ENCODE peak calls at places on chromosomes 12 and 14, in nine cellular contexts. One of them, this sample, is unnamed.

GRCh38 chr14:73741876-73742519 is 27.8 kb upstream of the PNMA1 start:
- DNase-seq in T-helper 9 cell: no peak
- DNase-seq in globus pallidus: no peak
- DNase-seq in left colon: no peak
- DNase-seq in fibroblast of pulmonary artery: no peak
- DNase-seq in CD8-positive, alpha-beta T cell: no peak
- DNase-seq in activated naive CD4-positive, alpha-beta T cell treated with anti-CD3 and anti-CD28 coated beads for 36 hours: peak
- DNase-seq in effector memory CD8-positive, alpha-beta T cell: no peak
- DNase-seq in iPS-NIHi11: no peak
- DNase-seq in this sample: no peak

GRCh38 chr12:78315018-78315417 is 484.3 kb downstream of the NAV3 start:
- DNase-seq in iPS-NIHi11: no peak
- DNase-seq in CD8-positive, alpha-beta T cell: no peak
- DNase-seq in effector memory CD8-positive, alpha-beta T cell: no peak
- DNase-seq in left colon: no peak
- DNase-seq in fibroblast of pulmonary artery: no peak
- DNase-seq in T-helper 9 cell: no peak
- DNase-seq in globus pallidus: no peak
- DNase-seq in activated naive CD4-positive, alpha-beta T cell treated with anti-CD3 and anti-CD28 coated beads for 36 hours: no peak
- DNase-seq in this sample: no peak

GRCh38 chr14:32597771-32598170 is 268.7 kb downstream of the AKAP6 start:
- DNase-seq in T-helper 9 cell: no peak
- DNase-seq in fibroblast of pulmonary artery: no peak
- DNase-seq in iPS-NIHi11: no peak
- DNase-seq in activated naive CD4-positive, alpha-beta T cell treated with anti-CD3 and anti-CD28 coated beads for 36 hours: no peak
- DNase-seq in CD8-positive, alpha-beta T cell: no peak
- DNase-seq in left colon: no peak
- DNase-seq in globus pallidus: no peak
- DNase-seq in effector memory CD8-positive, alpha-beta T cell: no peak
- DNase-seq in this sample: no peak

GRCh38 chr12:27967551-27968054 is 4.9 kb downstream of the PTHLH start:
- DNase-seq in effector memory CD8-positive, alpha-beta T cell: no peak
- DNase-seq in globus pallidus: no peak
- DNase-seq in T-helper 9 cell: no peak
- DNase-seq in fibroblast of pulmonary artery: no peak
- DNase-seq in iPS-NIHi11: no peak
- DNase-seq in left colon: no peak
- DNase-seq in CD8-positive, alpha-beta T cell: no peak
- DNase-seq in activated naive CD4-positive, alpha-beta T cell treated with anti-CD3 and anti-CD28 coated beads for 36 hours: no peak
- DNase-seq in this sample: no peak

GRCh38 chr12:30203981-30204380 is 420.2 kb upstream of the TMTC1 start:
- DNase-seq in CD8-positive, alpha-beta T cell: no peak
- DNase-seq in iPS-NIHi11: no peak
- DNase-seq in fibroblast of pulmonary artery: no peak
- DNase-seq in activated naive CD4-positive, alpha-beta T cell treated with anti-CD3 and anti-CD28 coated beads for 36 hours: no peak
- DNase-seq in left colon: no peak
- DNase-seq in globus pallidus: no peak
- DNase-seq in effector memory CD8-positive, alpha-beta T cell: no peak
- DNase-seq in T-helper 9 cell: no peak
- DNase-seq in this sample: no peak

GRCh38 chr14:104549536-104550339 is 29.8 kb upstream of the C14orf180 start:
- DNase-seq in CD8-positive, alpha-beta T cell: no peak
- DNase-seq in T-helper 9 cell: no peak
- DNase-seq in effector memory CD8-positive, alpha-beta T cell: no peak
- DNase-seq in globus pallidus: no peak
- DNase-seq in left colon: no peak
- DNase-seq in fibroblast of pulmonary artery: no peak
- DNase-seq in activated naive CD4-positive, alpha-beta T cell treated with anti-CD3 and anti-CD28 coated beads for 36 hours: peak
- DNase-seq in iPS-NIHi11: peak
- DNase-seq in this sample: no peak

GRCh38 chr14:31994391-31995033 is 82.6 kb upstream of the ARHGAP5 start:
- DNase-seq in activated naive CD4-positive, alpha-beta T cell treated with anti-CD3 and anti-CD28 coated beads for 36 hours: no peak
- DNase-seq in globus pallidus: no peak
- DNase-seq in left colon: no peak
- DNase-seq in effector memory CD8-positive, alpha-beta T cell: no peak
- DNase-seq in fibroblast of pulmonary artery: no peak
- DNase-seq in CD8-positive, alpha-beta T cell: no peak
- DNase-seq in iPS-NIHi11: no peak
- DNase-seq in T-helper 9 cell: no peak
- DNase-seq in this sample: no peak

GRCh38 chr14:93997933-93998870 is 1.1 kb downstream of the CCDC197 start:
- DNase-seq in left colon: peak
- DNase-seq in CD8-positive, alpha-beta T cell: no peak
- DNase-seq in activated naive CD4-positive, alpha-beta T cell treated with anti-CD3 and anti-CD28 coated beads for 36 hours: no peak
- DNase-seq in globus pallidus: no peak
- DNase-seq in iPS-NIHi11: no peak
- DNase-seq in fibroblast of pulmonary artery: no peak
- DNase-seq in effector memory CD8-positive, alpha-beta T cell: no peak
- DNase-seq in T-helper 9 cell: no peak
- DNase-seq in this sample: no peak

GRCh38 chr12:116317986-116318737 is 40.7 kb upstream of the MED13L start:
- DNase-seq in globus pallidus: no peak
- DNase-seq in CD8-positive, alpha-beta T cell: no peak
- DNase-seq in fibroblast of pulmonary artery: no peak
- DNase-seq in left colon: no peak
- DNase-seq in T-helper 9 cell: no peak
- DNase-seq in activated naive CD4-positive, alpha-beta T cell treated with anti-CD3 and anti-CD28 coated beads for 36 hours: no peak
- DNase-seq in iPS-NIHi11: no peak
- DNase-seq in effector memory CD8-positive, alpha-beta T cell: no peak
- DNase-seq in this sample: no peak

GRCh38 chr14:23119362-23120327 is 590 bp upstream of the CEBPE start:
- DNase-seq in left colon: no peak
- DNase-seq in T-helper 9 cell: peak
- DNase-seq in globus pallidus: no peak
- DNase-seq in iPS-NIHi11: no peak
- DNase-seq in fibroblast of pulmonary artery: no peak
- DNase-seq in CD8-positive, alpha-beta T cell: peak
- DNase-seq in effector memory CD8-positive, alpha-beta T cell: no peak
- DNase-seq in activated naive CD4-positive, alpha-beta T cell treated with anti-CD3 and anti-CD28 coated beads for 36 hours: peak
- DNase-seq in this sample: no peak

GRCh38 chr12:94286580-94287244 is 138.3 kb downstream of the PLXNC1 start:
- DNase-seq in CD8-positive, alpha-beta T cell: no peak
- DNase-seq in globus pallidus: no peak
- DNase-seq in T-helper 9 cell: no peak
- DNase-seq in effector memory CD8-positive, alpha-beta T cell: no peak
- DNase-seq in activated naive CD4-positive, alpha-beta T cell treated with anti-CD3 and anti-CD28 coated beads for 36 hours: no peak
- DNase-seq in fibroblast of pulmonary artery: no peak
- DNase-seq in left colon: no peak
- DNase-seq in iPS-NIHi11: no peak
- DNase-seq in this sample: no peak

GRCh38 chr12:99709116-99709515 is 61.6 kb downstream of the GARIN6 start:
- DNase-seq in T-helper 9 cell: no peak
- DNase-seq in activated naive CD4-positive, alpha-beta T cell treated with anti-CD3 and anti-CD28 coated beads for 36 hours: no peak
- DNase-seq in iPS-NIHi11: no peak
- DNase-seq in fibroblast of pulmonary artery: no peak
- DNase-seq in CD8-positive, alpha-beta T cell: no peak
- DNase-seq in globus pallidus: no peak
- DNase-seq in left colon: no peak
- DNase-seq in effector memory CD8-positive, alpha-beta T cell: no peak
- DNase-seq in this sample: no peak

GRCh38 chr12:126189856-126190255 is 1124.6 kb downstream of the AACS start:
- DNase-seq in fibroblast of pulmonary artery: no peak
- DNase-seq in CD8-positive, alpha-beta T cell: no peak
- DNase-seq in T-helper 9 cell: no peak
- DNase-seq in globus pallidus: no peak
- DNase-seq in effector memory CD8-positive, alpha-beta T cell: no peak
- DNase-seq in left colon: no peak
- DNase-seq in activated naive CD4-positive, alpha-beta T cell treated with anti-CD3 and anti-CD28 coated beads for 36 hours: no peak
- DNase-seq in iPS-NIHi11: no peak
- DNase-seq in this sample: no peak

GRCh38 chr12:32548691-32549412 is 130.2 kb upstream of the DNM1L start:
- DNase-seq in fibroblast of pulmonary artery: peak
- DNase-seq in activated naive CD4-positive, alpha-beta T cell treated with anti-CD3 and anti-CD28 coated beads for 36 hours: no peak
- DNase-seq in effector memory CD8-positive, alpha-beta T cell: no peak
- DNase-seq in T-helper 9 cell: no peak
- DNase-seq in left colon: no peak
- DNase-seq in globus pallidus: peak
- DNase-seq in CD8-positive, alpha-beta T cell: no peak
- DNase-seq in iPS-NIHi11: no peak
- DNase-seq in this sample: peak

GRCh38 chr14:74604896-74605295 is 7.1 kb downstream of the LTBP2 start:
- DNase-seq in activated naive CD4-positive, alpha-beta T cell treated with anti-CD3 and anti-CD28 coated beads for 36 hours: no peak
- DNase-seq in CD8-positive, alpha-beta T cell: no peak
- DNase-seq in left colon: no peak
- DNase-seq in effector memory CD8-positive, alpha-beta T cell: no peak
- DNase-seq in iPS-NIHi11: no peak
- DNase-seq in globus pallidus: no peak
- DNase-seq in fibroblast of pulmonary artery: no peak
- DNase-seq in T-helper 9 cell: no peak
- DNase-seq in this sample: peak

GRCh38 chr14:90695997-90696681 is 120.1 kb downstream of the TTC7B start:
- DNase-seq in fibroblast of pulmonary artery: no peak
- DNase-seq in effector memory CD8-positive, alpha-beta T cell: no peak
- DNase-seq in activated naive CD4-positive, alpha-beta T cell treated with anti-CD3 and anti-CD28 coated beads for 36 hours: no peak
- DNase-seq in iPS-NIHi11: no peak
- DNase-seq in left colon: no peak
- DNase-seq in globus pallidus: no peak
- DNase-seq in T-helper 9 cell: no peak
- DNase-seq in CD8-positive, alpha-beta T cell: no peak
- DNase-seq in this sample: no peak

GRCh38 chr14:19800282-19801117 is 3.1 kb upstream of the OR4N2 start:
- DNase-seq in globus pallidus: peak
- DNase-seq in left colon: no peak
- DNase-seq in activated naive CD4-positive, alpha-beta T cell treated with anti-CD3 and anti-CD28 coated beads for 36 hours: no peak
- DNase-seq in fibroblast of pulmonary artery: no peak
- DNase-seq in CD8-positive, alpha-beta T cell: no peak
- DNase-seq in T-helper 9 cell: no peak
- DNase-seq in iPS-NIHi11: no peak
- DNase-seq in effector memory CD8-positive, alpha-beta T cell: no peak
- DNase-seq in this sample: no peak

GRCh38 chr14:63713765-63714164 is 14.1 kb downstream of the SGPP1 start:
- DNase-seq in effector memory CD8-positive, alpha-beta T cell: no peak
- DNase-seq in iPS-NIHi11: no peak
- DNase-seq in CD8-positive, alpha-beta T cell: no peak
- DNase-seq in fibroblast of pulmonary artery: peak
- DNase-seq in left colon: no peak
- DNase-seq in activated naive CD4-positive, alpha-beta T cell treated with anti-CD3 and anti-CD28 coated beads for 36 hours: no peak
- DNase-seq in T-helper 9 cell: no peak
- DNase-seq in globus pallidus: no peak
- DNase-seq in this sample: peak

GRCh38 chr12:89154743-89155530 is 197.4 kb downstream of the DUSP6 start:
- DNase-seq in activated naive CD4-positive, alpha-beta T cell treated with anti-CD3 and anti-CD28 coated beads for 36 hours: no peak
- DNase-seq in iPS-NIHi11: no peak
- DNase-seq in CD8-positive, alpha-beta T cell: no peak
- DNase-seq in fibroblast of pulmonary artery: peak
- DNase-seq in T-helper 9 cell: no peak
- DNase-seq in left colon: no peak
- DNase-seq in globus pallidus: no peak
- DNase-seq in effector memory CD8-positive, alpha-beta T cell: no peak
- DNase-seq in this sample: peak

GRCh38 chr12:131005161-131006035 is 51.7 kb downstream of the ADGRD1 start:
- DNase-seq in left colon: no peak
- DNase-seq in globus pallidus: no peak
- DNase-seq in activated naive CD4-positive, alpha-beta T cell treated with anti-CD3 and anti-CD28 coated beads for 36 hours: no peak
- DNase-seq in CD8-positive, alpha-beta T cell: no peak
- DNase-seq in effector memory CD8-positive, alpha-beta T cell: no peak
- DNase-seq in T-helper 9 cell: no peak
- DNase-seq in iPS-NIHi11: no peak
- DNase-seq in fibroblast of pulmonary artery: no peak
- DNase-seq in this sample: no peak

GRCh38 chr14:72543325-72543724 is 350.6 kb downstream of the DPF3 start:
- DNase-seq in CD8-positive, alpha-beta T cell: no peak
- DNase-seq in left colon: no peak
- DNase-seq in fibroblast of pulmonary artery: no peak
- DNase-seq in iPS-NIHi11: no peak
- DNase-seq in activated naive CD4-positive, alpha-beta T cell treated with anti-CD3 and anti-CD28 coated beads for 36 hours: no peak
- DNase-seq in effector memory CD8-positive, alpha-beta T cell: no peak
- DNase-seq in T-helper 9 cell: no peak
- DNase-seq in globus pallidus: no peak
- DNase-seq in this sample: no peak

GRCh38 chr12:109302358-109302757 is 6.7 kb downstream of the FOXN4 start:
- DNase-seq in globus pallidus: no peak
- DNase-seq in T-helper 9 cell: no peak
- DNase-seq in fibroblast of pulmonary artery: no peak
- DNase-seq in iPS-NIHi11: no peak
- DNase-seq in effector memory CD8-positive, alpha-beta T cell: no peak
- DNase-seq in CD8-positive, alpha-beta T cell: no peak
- DNase-seq in left colon: no peak
- DNase-seq in activated naive CD4-positive, alpha-beta T cell treated with anti-CD3 and anti-CD28 coated beads for 36 hours: no peak
- DNase-seq in this sample: no peak

GRCh38 chr14:91858536-91859275 is 8.6 kb downstream of the TC2N start:
- DNase-seq in iPS-NIHi11: no peak
- DNase-seq in effector memory CD8-positive, alpha-beta T cell: no peak
- DNase-seq in globus pallidus: no peak
- DNase-seq in CD8-positive, alpha-beta T cell: no peak
- DNase-seq in left colon: no peak
- DNase-seq in fibroblast of pulmonary artery: peak
- DNase-seq in activated naive CD4-positive, alpha-beta T cell treated with anti-CD3 and anti-CD28 coated beads for 36 hours: peak
- DNase-seq in T-helper 9 cell: no peak
- DNase-seq in this sample: peak

GRCh38 chr14:93013368-93013719 is 90.4 kb downstream of the CHGA start:
- DNase-seq in activated naive CD4-positive, alpha-beta T cell treated with anti-CD3 and anti-CD28 coated beads for 36 hours: no peak
- DNase-seq in iPS-NIHi11: no peak
- DNase-seq in left colon: no peak
- DNase-seq in T-helper 9 cell: no peak
- DNase-seq in globus pallidus: no peak
- DNase-seq in CD8-positive, alpha-beta T cell: no peak
- DNase-seq in effector memory CD8-positive, alpha-beta T cell: no peak
- DNase-seq in fibroblast of pulmonary artery: peak
- DNase-seq in this sample: peak

GRCh38 chr12:99918003-99918402 is 66.7 kb downstream of the ANKS1B start:
- DNase-seq in globus pallidus: no peak
- DNase-seq in activated naive CD4-positive, alpha-beta T cell treated with anti-CD3 and anti-CD28 coated beads for 36 hours: no peak
- DNase-seq in CD8-positive, alpha-beta T cell: no peak
- DNase-seq in T-helper 9 cell: no peak
- DNase-seq in iPS-NIHi11: no peak
- DNase-seq in effector memory CD8-positive, alpha-beta T cell: no peak
- DNase-seq in fibroblast of pulmonary artery: no peak
- DNase-seq in left colon: no peak
- DNase-seq in this sample: no peak

GRCh38 chr12:54082402-54082892 is 28.8 kb downstream of the HOXC4 start:
- DNase-seq in CD8-positive, alpha-beta T cell: peak
- DNase-seq in activated naive CD4-positive, alpha-beta T cell treated with anti-CD3 and anti-CD28 coated beads for 36 hours: peak
- DNase-seq in iPS-NIHi11: peak
- DNase-seq in T-helper 9 cell: peak
- DNase-seq in globus pallidus: no peak
- DNase-seq in effector memory CD8-positive, alpha-beta T cell: peak
- DNase-seq in left colon: peak
- DNase-seq in fibroblast of pulmonary artery: no peak
- DNase-seq in this sample: no peak

GRCh38 chr14:57390806-57391562 is 598 bp downstream of the NAA30 start:
- DNase-seq in fibroblast of pulmonary artery: no peak
- DNase-seq in T-helper 9 cell: peak
- DNase-seq in globus pallidus: peak
- DNase-seq in effector memory CD8-positive, alpha-beta T cell: peak
- DNase-seq in CD8-positive, alpha-beta T cell: peak
- DNase-seq in activated naive CD4-positive, alpha-beta T cell treated with anti-CD3 and anti-CD28 coated beads for 36 hours: peak
- DNase-seq in left colon: peak
- DNase-seq in iPS-NIHi11: peak
- DNase-seq in this sample: no peak